ENCODE peak calls at places on chromosomes 6 and 20, in ten cellular contexts. A, B, T, E, U, Z, S, K, J and L are unnamed samples.

GRCh38 chr20:37519508-37520416 is 1.3 kb upstream of the NNAT start:
- DNase-seq in B (no peak), E (peak; percentile 61), Z (no peak), K (no peak), A (peak; percentile 93), J (no peak), S (no peak), U (peak; percentile 52), T (no peak), L (no peak)

GRCh38 chr6:33761922-33762629 is 15.4 kb upstream of the IP6K3 start:
- DNase-seq in A (peak; percentile 84), E (peak; percentile 70), K (peak; percentile 77), Z (peak; percentile 60), J (no peak), B (no peak), U (peak; percentile 67), T (peak; percentile 83), S (peak; percentile 98), L (no peak)

GRCh38 chr20:33646191-33646590 is 15.9 kb upstream of the C20orf144 start:
- DNase-seq in T (no peak), J (no peak), K (no peak), U (no peak), A (no peak), B (no peak), E (no peak), Z (no peak), S (no peak), L (no peak)

GRCh38 chr6:126812651-126813050 is 305.8 kb upstream of the RSPO3 start:
- DNase-seq in B (no peak), E (peak; percentile 50), T (no peak), Z (no peak), K (no peak), U (no peak), A (no peak), J (no peak), S (no peak), L (no peak)

GRCh38 chr6:159125977-159126376 is 43.2 kb upstream of the FNDC1 start:
- DNase-seq in Z (no peak), J (no peak), T (no peak), U (no peak), A (no peak), B (no peak), K (no peak), S (no peak), E (no peak), L (no peak)

GRCh38 chr6:91045152-91045551 is 458.3 kb upstream of the MAP3K7 start:
- DNase-seq in Z (no peak), A (no peak), U (no peak), E (no peak), J (no peak), T (peak; percentile 26), S (no peak), B (no peak), K (no peak), L (no peak)

GRCh38 chr6:33169286-33170175 is 22.7 kb downstream of the COL11A2 start:
- DNase-seq in U (no peak), T (no peak), K (no peak), J (no peak), Z (no peak), A (no peak), E (no peak), S (no peak), B (peak; percentile 34), L (no peak)

GRCh38 chr20:46118481-46119020 is 437 bp downstream of the CD40 start:
- DNase-seq in U (peak; percentile 81), T (peak; percentile 28), J (no peak), K (peak; percentile 35), Z (no peak), S (no peak), E (peak; percentile 59), B (no peak), A (peak; percentile 61), L (no peak)

GRCh38 chr20:58719258-58719657 is 26.7 kb downstream of the NPEPL1 start:
- DNase-seq in T (no peak), K (no peak), E (no peak), J (no peak), S (peak; percentile 39), Z (no peak), U (no peak), B (no peak), A (no peak), L (no peak)

GRCh38 chr20:59159822-59160740 is 3.5 kb upstream of the ZNF831 start:
- DNase-seq in S (no peak), J (no peak), E (no peak), Z (peak; percentile 2), T (peak; percentile 23), U (no peak), A (no peak), K (no peak), B (peak; percentile 60), L (peak; percentile 79)

GRCh38 chr20:51022803-51023616 is at the start of gene KCNG1:
- DNase-seq in E (peak; percentile 93), A (no peak), S (peak; percentile 73), T (peak; percentile 78), U (peak; percentile 92), J (no peak), B (no peak), K (peak; percentile 16), Z (peak; percentile 38), L (no peak)

GRCh38 chr20:10965936-10966470 is 292.2 kb upstream of the JAG1 start:
- DNase-seq in S (no peak), J (no peak), K (no peak), E (no peak), A (no peak), B (no peak), U (no peak), T (no peak), Z (no peak), L (no peak)

GRCh38 chr6:18958146-18958545 is 571.0 kb downstream of the RNF144B start:
- DNase-seq in K (no peak), S (no peak), E (no peak), U (no peak), T (no peak), J (no peak), Z (no peak), B (no peak), A (no peak), L (no peak)

GRCh38 chr6:137819740-137820139 is 47.3 kb upstream of the TNFAIP3 start:
- DNase-seq in B (peak; percentile 67), U (no peak), A (no peak), Z (no peak), J (peak; percentile 25), K (no peak), T (no peak), E (no peak), S (no peak), L (peak; percentile 73)

GRCh38 chr20:49945306-49945700 is 9.1 kb downstream of the RNF114 start:
- DNase-seq in T (no peak), A (no peak), K (no peak), Z (no peak), J (no peak), U (no peak), S (no peak), B (no peak), E (no peak), L (no peak)

GRCh38 chr6:8904754-8905153 is 469.4 kb upstream of the SLC35B3 start:
- DNase-seq in A (peak; percentile 66), E (peak; percentile 58), T (no peak), U (peak; percentile 70), J (no peak), S (no peak), Z (no peak), B (no peak), K (peak; percentile 3), L (peak; percentile 6)

DNA sequence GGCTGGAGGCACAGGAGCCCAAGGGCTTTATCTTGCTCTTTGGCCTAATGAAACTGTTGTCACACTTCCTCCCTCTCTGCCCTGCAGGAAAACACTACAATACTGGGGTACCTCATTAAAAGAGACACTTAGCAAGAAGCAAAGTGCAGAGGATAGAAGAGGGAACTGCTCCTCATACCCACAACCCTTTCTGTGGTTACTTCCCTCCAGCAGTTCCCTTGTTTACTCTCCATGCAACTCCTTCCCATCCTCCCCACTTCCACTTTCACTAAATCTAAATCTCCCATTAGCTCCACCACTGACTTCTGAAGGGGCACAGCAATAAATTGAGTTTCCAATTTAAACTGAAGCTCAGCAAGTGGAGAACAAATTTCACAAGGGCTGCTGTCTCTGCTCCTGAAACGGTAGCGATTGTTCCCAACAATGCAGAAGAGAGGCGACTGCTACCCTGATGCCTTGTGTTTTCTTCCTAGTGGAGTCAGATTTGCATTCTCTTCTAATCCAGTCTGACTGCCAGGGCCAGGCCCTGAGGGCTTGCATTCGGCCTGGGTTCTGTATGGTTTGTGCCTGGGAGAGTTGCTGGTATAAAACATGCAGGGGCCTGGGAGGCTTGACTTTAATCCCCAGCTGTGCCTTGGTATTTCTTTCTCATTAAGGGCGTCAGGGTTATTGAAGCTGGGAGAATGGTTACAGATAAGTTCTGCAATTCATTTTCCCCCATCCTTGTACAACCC is 454.7 kb downstream of the TFAP2B start:
- DNase-seq in B (no peak), K (no peak), E (peak; percentile 45), A (no peak), T (no peak), S (no peak), J (no peak), Z (no peak), U (no peak), L (no peak)
- H3K4me3 ChIP-seq in B (no peak overlapping the region), K (no peak overlapping the region), E (no peak overlapping the region), A (no peak overlapping the region), T (no peak overlapping the region), S (no peak overlapping the region), J (no peak overlapping the region), Z (no peak overlapping the region), U (no peak overlapping the region), L (no peak overlapping the region)

DNA sequence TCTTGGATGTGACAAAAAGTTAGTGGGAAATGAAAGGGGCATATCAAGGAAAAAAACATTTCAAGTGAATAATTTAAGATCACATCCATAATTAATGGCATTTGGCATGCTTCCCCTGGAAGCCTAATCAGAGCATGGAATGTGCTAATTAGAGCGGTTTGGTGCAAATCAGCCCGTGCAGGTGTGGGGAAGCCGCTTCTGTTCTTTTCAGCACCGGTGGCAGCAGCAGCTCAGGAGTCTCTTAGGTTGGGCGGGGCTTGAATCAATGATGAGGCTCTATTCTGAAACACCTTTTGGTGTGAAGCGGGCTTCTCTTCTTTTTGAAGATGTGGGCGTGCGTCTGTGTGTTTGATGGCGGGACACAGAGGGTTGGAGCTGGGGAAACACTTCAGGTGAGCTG is 301.1 kb downstream of the LRFN2 start:
- DNase-seq in S (no peak), A (no peak), E (peak; percentile 75), U (peak; percentile 90), K (no peak), B (no peak), Z (no peak), T (no peak), J (no peak), L (no peak)
- H3K4me3 ChIP-seq in S (no peak overlapping the region), A (no peak overlapping the region), E (no peak overlapping the region), U (peak overlapping the region; percentile 32), K (no peak overlapping the region), B (no peak overlapping the region), Z (no peak overlapping the region), T (no peak overlapping the region), J (no peak overlapping the region), L (no peak overlapping the region)

GRCh38 chr6:27129917-27130316 is 117.6 kb upstream of the PRSS16 start:
- DNase-seq in Z (no peak), A (no peak), S (no peak), U (no peak), E (no peak), J (no peak), T (no peak), K (no peak), B (no peak), L (no peak)
- H3K4me3 ChIP-seq in Z (no peak overlapping the region), A (no peak overlapping the region), S (no peak overlapping the region), U (peak overlapping the region; percentile 73), E (no peak overlapping the region), J (no peak overlapping the region), T (no peak overlapping the region), K (no peak overlapping the region), B (no peak overlapping the region), L (no peak overlapping the region)

GRCh38 chr20:4427936-4428581 is 293.6 kb upstream of the PRND start:
- DNase-seq in Z (no peak), J (no peak), E (peak; percentile 5), T (no peak), U (peak; percentile 9), A (no peak), K (no peak), B (no peak), S (no peak), L (no peak)
- H3K4me3 ChIP-seq in Z (no peak overlapping the region), J (no peak overlapping the region), E (no peak overlapping the region), T (no peak overlapping the region), U (no peak overlapping the region), A (no peak overlapping the region), K (no peak overlapping the region), B (no peak overlapping the region), S (no peak overlapping the region), L (no peak overlapping the region)